ENCODE peak calls at places on chromosomes 12 and 14, in ten cellular contexts. T is cardiac muscle cell; A is BJ; H is left lung; W is dorsolateral prefrontal cortex; G is thoracic aorta; Q is neural progenitor cell; P is lung; S is CD8-positive, alpha-beta memory T cell; D is pancreas. M is an unnamed sample. For H3K27me3, the result is how much of the 10 kb centered on the place peaks cover.

GRCh38 chr12:55797068-55797467 is 20.5 kb downstream of the SARNP start:
- DNase-seq in T (peak), A (no peak), H (no peak), W (no peak), G (no peak), Q (peak), P (no peak), S (no peak), D (no peak), M (peak)

GRCh38 chr12:32558941-32559340 is 120.2 kb upstream of the DNM1L start:
- DNase-seq in T (no peak), A (peak), H (no peak), W (no peak), G (no peak), Q (no peak), P (no peak), S (no peak), D (no peak), M (no peak)

GRCh38 chr14:94138256-94138655 is 8.9 kb upstream of the IFI27L2 start:
- DNase-seq in T (no peak), A (no peak), H (no peak), W (no peak), G (no peak), Q (no peak), P (peak), S (no peak), D (no peak), M (no peak)

GRCh38 chr14:101068958-101069549 is 165.5 kb upstream of the RTL1 start:
- DNase-seq in T (no peak), A (no peak), H (peak), W (peak), G (no peak), Q (no peak), P (no peak), S (peak), D (no peak), M (no peak)

GRCh38 chr14:33780035-33780434 is 170.8 kb downstream of the EGLN3 start:
- DNase-seq in T (no peak), A (no peak), H (no peak), W (no peak), G (no peak), Q (no peak), P (no peak), S (no peak), D (no peak), M (no peak)

GRCh38 chr14:53924754-53925153 is 31.9 kb downstream of the BMP4 start:
- DNase-seq in T (peak), A (peak), H (no peak), W (no peak), G (no peak), Q (no peak), P (no peak), S (no peak), D (no peak), M (no peak)

GRCh38 chr12:67048371-67048770 is 220.8 kb upstream of the CAND1 start:
- DNase-seq in T (no peak), A (no peak), H (no peak), W (no peak), G (no peak), Q (no peak), P (no peak), S (no peak), D (no peak), M (no peak)

GRCh38 chr12:62683724-62684501 is 217.3 kb downstream of the MON2 start:
- DNase-seq in T (peak), A (no peak), H (no peak), W (peak), G (no peak), Q (no peak), P (peak), S (no peak), D (no peak), M (peak)

GRCh38 chr14:52948039-52948438 is 2.8 kb downstream of the FERMT2 start:
- DNase-seq in T (no peak), A (no peak), H (no peak), W (no peak), G (no peak), Q (no peak), P (no peak), S (no peak), D (no peak), M (no peak)

GRCh38 chr12:51907864-51908425 is 641 bp downstream of the ACVRL1 start:
- DNase-seq in T (no peak), A (no peak), H (no peak), W (no peak), G (no peak), Q (no peak), P (no peak), S (no peak), D (no peak), M (no peak)

GRCh38 chr12:55715833-55716581 is at the start of gene BLOC1S1:
- DNase-seq in T (peak), A (no peak), H (peak), W (peak), G (peak), Q (peak), P (peak), S (peak), D (peak), M (peak)

GRCh38 chr12:7645395-7646177 is 20.1 kb downstream of the APOBEC1 start:
- DNase-seq in T (peak), A (no peak), H (no peak), W (no peak), G (no peak), Q (peak), P (no peak), S (peak), D (no peak), M (no peak)

GRCh38 chr14:106185837-106186233 is 659.5 kb downstream of the TMEM121 start:
- DNase-seq in T (no peak), A (no peak), H (no peak), W (no peak), G (no peak), Q (no peak), P (no peak), S (peak), D (no peak), M (no peak)

GRCh38 chr14:52900731-52901130 is 50.1 kb downstream of the FERMT2 start:
- DNase-seq in T (no peak), A (no peak), H (no peak), W (no peak), G (no peak), Q (no peak), P (no peak), S (no peak), D (no peak), M (no peak)

GRCh38 chr12:45191239-45191638 is 24.7 kb upstream of the ANO6 start:
- DNase-seq in T (peak), A (no peak), H (no peak), W (no peak), G (no peak), Q (no peak), P (no peak), S (no peak), D (no peak), M (no peak)

GRCh38 chr12:95037906-95038305 is 34.4 kb upstream of the NDUFA12 start:
- DNase-seq in T (no peak), A (no peak), H (no peak), W (no peak), G (no peak), Q (no peak), P (no peak), S (no peak), D (no peak), M (no peak)

GRCh38 chr12:42969357-42969756 is 379.8 kb upstream of the PRICKLE1 start:
- DNase-seq in T (peak), A (no peak), H (no peak), W (no peak), G (no peak), Q (no peak), P (no peak), S (no peak), D (no peak), M (no peak)

GRCh38 chr12:65670775-65671174 is 153.5 kb upstream of the HMGA2 start:
- DNase-seq in T (no peak), A (no peak), H (no peak), W (no peak), G (no peak), Q (no peak), P (no peak), S (no peak), D (no peak), M (no peak)

GRCh38 chr12:44774815-44775411 is 101.2 kb downstream of the NELL2 start:
- DNase-seq in T (peak), A (no peak), H (peak), W (no peak), G (no peak), Q (peak), P (no peak), S (peak), D (peak), M (peak)

GRCh38 chr14:33454022-33454645 is 496.7 kb downstream of the EGLN3 start:
- DNase-seq in T (peak), A (no peak), H (no peak), W (no peak), G (no peak), Q (no peak), P (no peak), S (no peak), D (no peak), M (no peak)

GRCh38 chr12:90543393-90543792 is 411.6 kb downstream of the CCER1 start:
- DNase-seq in T (peak), A (no peak), H (no peak), W (no peak), G (no peak), Q (no peak), P (no peak), S (no peak), D (no peak), M (no peak)

GRCh38 chr14:48023881-48024280 is 348.5 kb upstream of the MDGA2 start:
- DNase-seq in T (no peak), A (no peak), H (no peak), W (no peak), G (no peak), Q (no peak), P (peak), S (no peak), D (no peak), M (no peak)

GRCh38 chr12:113039911-113040425 is 16.6 kb upstream of the DTX1 start:
- DNase-seq in T (peak), A (no peak), H (no peak), W (no peak), G (no peak), Q (no peak), P (no peak), S (no peak), D (no peak), M (no peak)

GRCh38 chr12:111169032-111169431 is 199.9 kb downstream of the PHETA1 start:
- DNase-seq in T (no peak), A (no peak), H (no peak), W (no peak), G (no peak), Q (no peak), P (no peak), S (no peak), D (no peak), M (no peak)

GRCh38 chr12:59086124-59086523 is 165.8 kb upstream of the LRIG3 start:
- DNase-seq in T (no peak), A (no peak), H (no peak), W (no peak), G (no peak), Q (no peak), P (no peak), S (no peak), D (no peak), M (no peak)

GRCh38 chr12:57813971-57814771 is 4.4 kb downstream of the AVIL start:
- DNase-seq in T (peak), A (no peak), H (no peak), W (no peak), G (no peak), Q (no peak), P (no peak), S (no peak), D (no peak), M (peak)

GRCh38 chr14:80055912-80056801 is 155.1 kb downstream of the DIO2 start:
- DNase-seq in T (peak), A (no peak), H (no peak), W (peak), G (no peak), Q (peak), P (peak), S (no peak), D (no peak), M (no peak)

GRCh38 chr12:78753058-78753457 is 111.5 kb upstream of the SYT1 start:
- DNase-seq in T (no peak), A (no peak), H (no peak), W (no peak), G (no peak), Q (no peak), P (no peak), S (no peak), D (no peak), M (no peak)

GRCh38 chr14:101128478-101129450 is 225.2 kb upstream of the RTL1 start:
- DNase-seq in T (no peak), A (no peak), H (peak), W (peak), G (no peak), Q (peak), P (peak), S (no peak), D (no peak), M (no peak)

GRCh38 chr12:104877107-104877705 is 80.9 kb downstream of the SLC41A2 start:
- DNase-seq in T (peak), A (no peak), H (no peak), W (no peak), G (no peak), Q (peak), P (no peak), S (peak), D (no peak), M (peak)

GRCh38 chr12:116172224-116172849 is 105.2 kb downstream of the MED13L start:
- DNase-seq in T (no peak), A (no peak), H (no peak), W (no peak), G (no peak), Q (no peak), P (no peak), S (no peak), D (no peak), M (no peak)

GRCh38 chr12:16120027-16120426 is 157.5 kb downstream of the SLC15A5 start:
- DNase-seq in T (no peak), A (no peak), H (no peak), W (no peak), G (no peak), Q (no peak), P (no peak), S (no peak), D (no peak), M (no peak)

DNA sequence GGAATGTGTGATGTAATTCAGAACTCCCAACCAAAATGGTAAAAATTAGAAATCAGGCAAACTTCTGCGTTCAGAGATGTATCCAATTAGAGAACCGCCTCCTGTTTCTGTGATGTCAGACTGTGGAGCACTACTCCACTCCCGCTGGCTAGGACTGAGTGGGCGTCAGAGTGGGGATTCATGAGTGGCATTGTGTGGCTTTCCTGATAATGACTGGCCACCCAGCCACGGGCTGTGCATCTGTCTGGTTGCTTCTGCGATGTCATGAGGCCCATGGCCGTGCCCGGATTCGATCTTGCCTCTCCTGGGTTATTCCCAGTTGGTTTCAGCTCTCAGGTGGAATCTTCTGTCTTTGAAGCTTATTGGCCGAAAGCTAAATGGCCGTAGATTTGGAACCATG is 87.1 kb upstream of the KCNA1 start:
- DNase-seq in T (no peak), A (no peak), H (no peak), W (no peak), G (no peak), Q (no peak), P (no peak), S (no peak), D (no peak), M (no peak)
- H3K27me3 ChIP-seq in T (under half), A (under half), H (under half), W (under half), G (under half), Q (under half), P (under half), S (under half), D (under half), M (under half)

GRCh38 chr12:122076743-122077495 is 1.6 kb upstream of the MLXIP start:
- DNase-seq in T (no peak), A (no peak), H (no peak), W (no peak), G (no peak), Q (no peak), P (no peak), S (no peak), D (peak), M (no peak)
- H3K4me3 ChIP-seq in T (no peak), A (no peak), H (no peak), W (no peak), G (no peak), Q (no peak), P (no peak), S (no peak), D (no peak), M (no peak)

GRCh38 chr14:23407516-23408306 is at the start of gene MYH6:
- DNase-seq in T (no peak), A (no peak), H (peak), W (no peak), G (no peak), Q (no peak), P (no peak), S (no peak), D (no peak), M (no peak)

GRCh38 chr14:23406244-23406643 is 1.8 kb downstream of the MYH6 start:
- DNase-seq in T (no peak), A (no peak), H (peak), W (no peak), G (no peak), Q (no peak), P (no peak), S (no peak), D (no peak), M (no peak)

GRCh38 chr14:23405516-23406025 is 2.5 kb downstream of the MYH6 start:
- DNase-seq in T (no peak), A (no peak), H (peak), W (no peak), G (no peak), Q (no peak), P (no peak), S (no peak), D (no peak), M (no peak)

GRCh38 chr14:23408307-23408630 is 196 bp upstream of the MYH6 start:
- DNase-seq in T (no peak), A (no peak), H (no peak), W (no peak), G (no peak), Q (no peak), P (no peak), S (no peak), D (no peak), M (no peak)

DNA sequence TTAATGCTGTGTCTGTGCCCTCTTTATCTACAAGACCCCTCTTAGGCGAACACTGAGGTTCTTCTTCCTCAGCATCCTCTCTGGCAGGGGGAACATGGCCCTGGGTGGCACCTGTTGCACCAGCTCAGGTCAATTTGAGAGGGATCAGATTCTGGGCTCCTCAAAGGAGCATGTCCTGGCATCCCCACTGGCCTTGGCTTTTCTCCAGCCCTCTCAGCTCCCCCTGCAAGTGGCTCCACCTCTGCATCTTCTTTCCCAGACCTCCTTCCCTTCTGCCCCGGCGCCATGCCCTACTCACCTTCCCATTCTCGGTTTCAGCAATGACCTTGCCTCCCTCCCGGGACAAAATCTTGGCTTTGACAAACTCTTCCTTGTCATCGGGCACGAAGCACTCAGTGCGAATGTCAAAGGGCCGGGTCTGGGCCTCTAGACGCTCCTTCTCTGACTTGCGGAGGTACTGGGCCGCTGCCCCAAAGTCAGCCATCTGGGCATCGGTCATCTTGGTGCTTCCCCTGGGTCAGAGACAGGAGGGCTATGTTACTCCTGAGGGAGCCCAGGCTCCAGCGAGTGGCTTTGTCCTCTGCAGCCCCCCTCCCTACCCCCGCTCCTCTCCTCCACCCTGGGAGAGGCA is 1.2 kb downstream of the MYH6 start:
- DNase-seq in T (no peak), A (no peak), H (peak), W (no peak), G (no peak), Q (no peak), P (no peak), S (no peak), D (no peak), M (no peak)
- H3K27me3 ChIP-seq in T (under half), A (under half), H (under half), W (under half), G (under half), Q (under half), P (under half), S (under half), D (under half), M (under half)

DNA sequence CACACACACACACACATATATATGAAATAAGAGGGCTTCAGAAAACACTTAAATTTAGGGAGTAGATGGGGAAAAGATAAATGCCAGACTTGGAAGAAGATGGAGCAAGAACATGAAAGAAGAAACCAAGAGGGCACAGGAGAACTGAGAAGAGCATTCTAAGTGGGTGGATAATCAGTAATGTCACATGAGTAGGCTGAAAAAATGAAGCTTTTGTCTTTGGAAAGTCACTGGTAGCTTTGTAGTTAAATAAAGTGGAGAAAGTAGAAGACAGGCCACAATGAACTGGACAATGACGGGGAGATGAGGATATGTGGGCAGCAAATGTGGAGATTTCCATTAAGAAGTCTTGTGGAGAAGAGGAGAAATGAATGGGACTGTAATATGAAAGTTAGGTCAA is 2.2 kb upstream of the ZC2HC1C start:
- DNase-seq in T (no peak), A (no peak), H (no peak), W (no peak), G (no peak), Q (no peak), P (no peak), S (no peak), D (no peak), M (no peak)
- H3K4me3 ChIP-seq in T (no peak), A (no peak), H (peak), W (no peak), G (no peak), Q (no peak), P (no peak), S (no peak), D (no peak), M (no peak)

GRCh38 chr14:99117671-99118045 is 154.3 kb downstream of the BCL11B start:
- DNase-seq in T (no peak), A (no peak), H (no peak), W (no peak), G (no peak), Q (no peak), P (peak), S (no peak), D (no peak), M (no peak)

GRCh38 chr14:99120147-99121026 is 151.6 kb downstream of the BCL11B start:
- DNase-seq in T (no peak), A (no peak), H (no peak), W (no peak), G (no peak), Q (no peak), P (peak), S (no peak), D (no peak), M (no peak)

GRCh38 chr14:99119554-99119953 is 152.4 kb downstream of the BCL11B start:
- DNase-seq in T (no peak), A (no peak), H (no peak), W (no peak), G (no peak), Q (no peak), P (peak), S (no peak), D (no peak), M (no peak)

GRCh38 chr14:99118046-99118721 is 153.8 kb downstream of the BCL11B start:
- DNase-seq in T (no peak), A (no peak), H (no peak), W (no peak), G (no peak), Q (no peak), P (peak), S (no peak), D (no peak), M (no peak)

DNA sequence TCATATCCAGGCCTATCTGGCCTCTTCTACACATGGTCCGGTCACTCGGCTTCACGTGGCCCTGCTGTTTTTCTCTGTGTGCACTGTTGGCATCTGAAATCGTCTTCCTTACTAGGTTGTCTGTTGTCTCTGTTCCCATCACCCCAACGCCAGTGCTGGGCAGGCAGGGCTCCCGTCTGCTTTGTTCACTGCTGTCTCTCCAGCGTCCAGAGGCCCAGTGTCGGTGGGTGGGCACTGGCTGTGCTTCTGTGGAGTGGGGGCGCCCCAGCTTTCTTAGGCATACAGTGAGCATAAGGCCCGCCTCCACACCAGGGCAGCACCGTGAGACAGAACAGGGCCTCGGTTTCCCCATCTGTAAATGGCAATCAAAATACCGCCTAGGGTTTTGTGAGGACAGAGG is 153.1 kb downstream of the BCL11B start:
- DNase-seq in T (no peak), A (no peak), H (no peak), W (no peak), G (no peak), Q (no peak), P (peak), S (no peak), D (no peak), M (no peak)
- H3K27me3 ChIP-seq in T (under half), A (under half), H (half or more), W (under half), G (under half), Q (under half), P (under half), S (under half), D (under half), M (under half)

GRCh38 chr12:74641694-74642093 is 104.1 kb downstream of the ATXN7L3B start:
- DNase-seq in T (no peak), A (no peak), H (no peak), W (no peak), G (no peak), Q (no peak), P (no peak), S (no peak), D (no peak), M (no peak)
- H3K4me3 ChIP-seq in T (no peak), A (no peak), H (no peak), W (no peak), G (no peak), Q (no peak), P (no peak), S (no peak), D (no peak), M (no peak)

GRCh38 chr12:49894754-49895153 is 8.9 kb downstream of the FAIM2 start:
- DNase-seq in T (no peak), A (no peak), H (peak), W (no peak), G (no peak), Q (no peak), P (no peak), S (no peak), D (no peak), M (no peak)
- H3K27me3 ChIP-seq in T (under half), A (under half), H (under half), W (under half), G (under half), Q (under half), P (under half), S (under half), D (under half), M (under half)